ENCODE peak calls at places on chromosomes 5 and 9, in four cellular contexts. N, A, H and K are unnamed samples.

GRCh38 chr9:117516676-117517632 is 102.1 kb upstream of the ASTN2 start:
- DNase-seq in A (no peak), H (no peak), N (no peak), K (no peak)

GRCh38 chr9:134983094-134983493 is 65.4 kb upstream of the FCN1 start:
- DNase-seq in N (peak), A (no peak), H (peak), K (peak)

GRCh38 chr9:33187519-33188218 is 20.5 kb upstream of the B4GALT1 start:
- DNase-seq in A (peak), N (no peak), H (no peak), K (peak)

GRCh38 chr5:180049357-180049673 is 22.2 kb downstream of the RNF130 start:
- DNase-seq in N (no peak), A (no peak), H (no peak), K (no peak)

GRCh38 chr5:80343067-80343466 is 23.3 kb downstream of the SPZ1 start:
- DNase-seq in H (no peak), A (peak), N (no peak), K (no peak)

GRCh38 chr9:128142061-128142460 is 7.2 kb upstream of the LCN2 start:
- DNase-seq in H (no peak), A (no peak), N (no peak), K (no peak)

GRCh38 chr5:20023686-20024085 is 35.7 kb upstream of the CDH18 start:
- DNase-seq in H (no peak), A (no peak), N (no peak), K (no peak)

GRCh38 chr9:12775963-12776774 is 1.3 kb downstream of the LURAP1L start:
- DNase-seq in H (peak), N (peak), A (peak), K (peak)

GRCh38 chr9:116673375-116673774 is 13.7 kb upstream of the TRIM32 start:
- DNase-seq in H (no peak), N (no peak), A (no peak), K (no peak)

GRCh38 chr5:380701-381309 is 59.3 kb downstream of the AHRR start:
- DNase-seq in A (no peak), H (no peak), N (no peak), K (no peak)

GRCh38 chr9:137368431-137369110 is 54.4 kb downstream of the EXD3 start:
- DNase-seq in N (no peak), A (no peak), H (peak), K (no peak)

DNA sequence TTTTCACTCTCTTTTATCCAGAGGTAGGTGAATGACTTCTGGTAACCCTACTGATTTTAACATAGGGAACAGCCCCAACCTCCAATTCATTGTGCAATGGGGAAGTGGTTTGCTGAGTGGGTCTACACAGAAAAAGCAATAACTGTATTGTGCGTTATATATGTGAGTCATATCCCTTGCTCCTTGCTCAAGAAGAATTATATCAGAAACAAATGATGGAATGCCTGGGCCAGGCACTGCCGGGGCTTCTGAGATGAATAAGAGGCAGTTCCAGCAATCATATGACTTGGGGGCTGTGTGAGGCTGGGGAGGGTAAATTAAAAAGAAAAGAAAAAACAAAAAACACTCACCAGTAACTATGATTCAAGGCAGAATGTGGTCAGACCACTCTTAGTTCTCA is 79.2 kb upstream of the ABCA1 start:
- DNase-seq in N (no peak), A (peak), H (no peak), K (no peak)
- H4K5ac ChIP-seq in N (no peak), A (peak), H (no peak), K (no peak)

GRCh38 chr9:4141201-4141750 is 158.6 kb downstream of the GLIS3 start:
- DNase-seq in N (no peak), H (no peak), A (peak), K (no peak)
- H4K5ac ChIP-seq in N (no peak), H (no peak), A (peak), K (no peak)

GRCh38 chr5:129046151-129046550 is 48.4 kb upstream of the ISOC1 start:
- DNase-seq in N (no peak), H (no peak), A (peak), K (no peak)
- H4K5ac ChIP-seq in N (no peak), H (no peak), A (no peak), K (no peak)

DNA sequence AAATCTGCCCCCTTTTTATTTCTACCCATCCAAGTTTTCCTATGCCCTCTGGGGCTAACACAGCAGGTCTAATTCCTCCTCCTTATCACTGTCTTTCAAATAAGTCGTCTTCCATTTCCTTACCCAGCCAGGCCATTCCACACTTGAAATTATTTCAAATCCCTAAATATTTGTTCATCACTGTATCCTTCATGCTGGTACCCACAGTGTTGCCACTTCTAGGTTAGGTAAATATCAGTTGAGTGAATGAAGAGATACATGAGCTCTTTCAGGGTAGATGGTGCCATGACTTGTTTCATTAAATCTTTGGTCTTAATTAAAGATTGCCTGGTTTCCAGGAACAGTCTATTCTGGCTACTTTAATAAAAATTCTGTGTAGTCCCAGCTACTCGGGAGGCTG is 35.6 kb upstream of the ADRA1B start:
- DNase-seq in N (no peak), A (no peak), H (no peak), K (no peak)
- H4K5ac ChIP-seq in N (no peak), A (no peak), H (no peak), K (no peak)

DNA sequence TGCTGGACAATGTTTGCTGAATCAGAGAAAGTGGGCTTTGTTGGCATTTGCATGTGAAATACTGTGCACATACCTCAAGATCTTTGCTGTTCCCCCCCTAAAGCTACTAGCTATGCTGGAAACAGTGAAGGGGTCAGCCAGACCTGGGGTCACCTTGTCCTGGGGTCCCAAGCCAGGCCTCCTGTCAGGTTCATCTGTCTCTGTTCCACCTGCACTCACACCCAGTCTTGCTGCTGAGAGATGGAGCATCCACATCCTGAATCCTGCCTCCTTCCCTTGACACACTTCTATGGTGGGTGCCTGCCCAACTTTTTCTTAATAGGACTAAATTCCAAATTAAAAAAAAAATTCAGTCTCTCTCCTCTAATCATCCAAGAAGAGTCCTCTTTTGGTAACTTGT is 4.0 kb upstream of the ABL1 start:
- DNase-seq in H (no peak), N (no peak), A (no peak), K (no peak)
- H4K5ac ChIP-seq in H (no peak), N (no peak), A (no peak), K (no peak)

GRCh38 chr9:37953775-37954437 is 50.0 kb upstream of the SLC25A51 start:
- DNase-seq in H (no peak), A (peak), N (no peak), K (peak)
- H4K5ac ChIP-seq in H (no peak), A (peak), N (no peak), K (no peak)